ENCODE peak calls at places on chromosome 13, in ten cellular contexts. One of them, this sample, is unnamed.

GRCh38 chr13:50370303-50370950 is 355.2 kb downstream of the KCNRG start:
- DNase-seq in activated CD4-positive, alpha-beta T cell treated with anti-CD3 and anti-CD28 coated beads for 4 hours: no peak
- DNase-seq in left ventricle myocardium inferior: no peak
- DNase-seq in mesothelial cell of epicardium: no peak
- DNase-seq in sigmoid colon: no peak
- DNase-seq in stimulated activated CD4-positive, alpha-beta T cell treated with anti-CD3 and anti-CD28 coated beads, Interleukin-1b, Interleukin-23, amount 100 ng/mL, for 24 hours: no peak
- DNase-seq in H9: no peak
- DNase-seq in GM10248: no peak
- DNase-seq in naive thymus-derived CD4-positive, alpha-beta T cell: no peak
- DNase-seq in hepatic stellate cell: no peak
- DNase-seq in this sample: no peak

GRCh38 chr13:79679334-79679733 is 198.4 kb downstream of the NDFIP2 start:
- DNase-seq in activated CD4-positive, alpha-beta T cell treated with anti-CD3 and anti-CD28 coated beads for 4 hours: peak
- DNase-seq in left ventricle myocardium inferior: peak
- DNase-seq in mesothelial cell of epicardium: no peak
- DNase-seq in sigmoid colon: peak
- DNase-seq in stimulated activated CD4-positive, alpha-beta T cell treated with anti-CD3 and anti-CD28 coated beads, Interleukin-1b, Interleukin-23, amount 100 ng/mL, for 24 hours: peak
- DNase-seq in H9: peak
- DNase-seq in GM10248: peak
- DNase-seq in naive thymus-derived CD4-positive, alpha-beta T cell: no peak
- DNase-seq in hepatic stellate cell: peak
- DNase-seq in this sample: peak

GRCh38 chr13:25352230-25352629 is 19.5 kb upstream of the ATP8A2 start:
- DNase-seq in activated CD4-positive, alpha-beta T cell treated with anti-CD3 and anti-CD28 coated beads for 4 hours: no peak
- DNase-seq in left ventricle myocardium inferior: no peak
- DNase-seq in mesothelial cell of epicardium: no peak
- DNase-seq in sigmoid colon: no peak
- DNase-seq in stimulated activated CD4-positive, alpha-beta T cell treated with anti-CD3 and anti-CD28 coated beads, Interleukin-1b, Interleukin-23, amount 100 ng/mL, for 24 hours: no peak
- DNase-seq in H9: no peak
- DNase-seq in GM10248: no peak
- DNase-seq in naive thymus-derived CD4-positive, alpha-beta T cell: no peak
- DNase-seq in hepatic stellate cell: no peak
- DNase-seq in this sample: no peak

GRCh38 chr13:47004022-47004421 is 107.2 kb upstream of the HTR2A start:
- DNase-seq in activated CD4-positive, alpha-beta T cell treated with anti-CD3 and anti-CD28 coated beads for 4 hours: no peak
- DNase-seq in left ventricle myocardium inferior: no peak
- DNase-seq in mesothelial cell of epicardium: no peak
- DNase-seq in sigmoid colon: no peak
- DNase-seq in stimulated activated CD4-positive, alpha-beta T cell treated with anti-CD3 and anti-CD28 coated beads, Interleukin-1b, Interleukin-23, amount 100 ng/mL, for 24 hours: no peak
- DNase-seq in H9: no peak
- DNase-seq in GM10248: no peak
- DNase-seq in naive thymus-derived CD4-positive, alpha-beta T cell: no peak
- DNase-seq in hepatic stellate cell: no peak
- DNase-seq in this sample: no peak

GRCh38 chr13:69124996-69125395 is 982.6 kb upstream of the ATXN8OS start:
- DNase-seq in activated CD4-positive, alpha-beta T cell treated with anti-CD3 and anti-CD28 coated beads for 4 hours: no peak
- DNase-seq in left ventricle myocardium inferior: no peak
- DNase-seq in mesothelial cell of epicardium: no peak
- DNase-seq in sigmoid colon: no peak
- DNase-seq in stimulated activated CD4-positive, alpha-beta T cell treated with anti-CD3 and anti-CD28 coated beads, Interleukin-1b, Interleukin-23, amount 100 ng/mL, for 24 hours: no peak
- DNase-seq in H9: no peak
- DNase-seq in GM10248: no peak
- DNase-seq in naive thymus-derived CD4-positive, alpha-beta T cell: no peak
- DNase-seq in hepatic stellate cell: no peak
- DNase-seq in this sample: no peak

GRCh38 chr13:27621366-27622101 is at the start of gene POLR1D:
- DNase-seq in activated CD4-positive, alpha-beta T cell treated with anti-CD3 and anti-CD28 coated beads for 4 hours: peak
- DNase-seq in left ventricle myocardium inferior: peak
- DNase-seq in mesothelial cell of epicardium: peak
- DNase-seq in sigmoid colon: peak
- DNase-seq in stimulated activated CD4-positive, alpha-beta T cell treated with anti-CD3 and anti-CD28 coated beads, Interleukin-1b, Interleukin-23, amount 100 ng/mL, for 24 hours: peak
- DNase-seq in H9: peak
- DNase-seq in GM10248: peak
- DNase-seq in naive thymus-derived CD4-positive, alpha-beta T cell: peak
- DNase-seq in hepatic stellate cell: peak
- DNase-seq in this sample: peak

GRCh38 chr13:99256709-99257108 is 1.5 kb downstream of the GPR18 start:
- DNase-seq in activated CD4-positive, alpha-beta T cell treated with anti-CD3 and anti-CD28 coated beads for 4 hours: no peak
- DNase-seq in left ventricle myocardium inferior: no peak
- DNase-seq in mesothelial cell of epicardium: no peak
- DNase-seq in sigmoid colon: no peak
- DNase-seq in stimulated activated CD4-positive, alpha-beta T cell treated with anti-CD3 and anti-CD28 coated beads, Interleukin-1b, Interleukin-23, amount 100 ng/mL, for 24 hours: no peak
- DNase-seq in H9: no peak
- DNase-seq in GM10248: no peak
- DNase-seq in naive thymus-derived CD4-positive, alpha-beta T cell: no peak
- DNase-seq in hepatic stellate cell: peak
- DNase-seq in this sample: no peak

GRCh38 chr13:113989585-113990300 is 15.9 kb upstream of the C13orf46 start:
- DNase-seq in activated CD4-positive, alpha-beta T cell treated with anti-CD3 and anti-CD28 coated beads for 4 hours: no peak
- DNase-seq in left ventricle myocardium inferior: peak
- DNase-seq in mesothelial cell of epicardium: peak
- DNase-seq in sigmoid colon: peak
- DNase-seq in stimulated activated CD4-positive, alpha-beta T cell treated with anti-CD3 and anti-CD28 coated beads, Interleukin-1b, Interleukin-23, amount 100 ng/mL, for 24 hours: no peak
- DNase-seq in H9: no peak
- DNase-seq in GM10248: no peak
- DNase-seq in naive thymus-derived CD4-positive, alpha-beta T cell: no peak
- DNase-seq in hepatic stellate cell: no peak
- DNase-seq in this sample: no peak

GRCh38 chr13:109919715-109920375 is 133.5 kb upstream of the IRS2 start:
- DNase-seq in activated CD4-positive, alpha-beta T cell treated with anti-CD3 and anti-CD28 coated beads for 4 hours: no peak
- DNase-seq in left ventricle myocardium inferior: no peak
- DNase-seq in mesothelial cell of epicardium: no peak
- DNase-seq in sigmoid colon: no peak
- DNase-seq in stimulated activated CD4-positive, alpha-beta T cell treated with anti-CD3 and anti-CD28 coated beads, Interleukin-1b, Interleukin-23, amount 100 ng/mL, for 24 hours: no peak
- DNase-seq in H9: no peak
- DNase-seq in GM10248: no peak
- DNase-seq in naive thymus-derived CD4-positive, alpha-beta T cell: no peak
- DNase-seq in hepatic stellate cell: no peak
- DNase-seq in this sample: no peak

GRCh38 chr13:53112522-53112921 is 83.9 kb downstream of the OLFM4 start:
- DNase-seq in activated CD4-positive, alpha-beta T cell treated with anti-CD3 and anti-CD28 coated beads for 4 hours: no peak
- DNase-seq in left ventricle myocardium inferior: no peak
- DNase-seq in mesothelial cell of epicardium: no peak
- DNase-seq in sigmoid colon: no peak
- DNase-seq in stimulated activated CD4-positive, alpha-beta T cell treated with anti-CD3 and anti-CD28 coated beads, Interleukin-1b, Interleukin-23, amount 100 ng/mL, for 24 hours: no peak
- DNase-seq in H9: no peak
- DNase-seq in GM10248: no peak
- DNase-seq in naive thymus-derived CD4-positive, alpha-beta T cell: no peak
- DNase-seq in hepatic stellate cell: no peak
- DNase-seq in this sample: no peak

GRCh38 chr13:99103536-99103935 is 97.1 kb upstream of the UBAC2 start:
- DNase-seq in activated CD4-positive, alpha-beta T cell treated with anti-CD3 and anti-CD28 coated beads for 4 hours: no peak
- DNase-seq in left ventricle myocardium inferior: no peak
- DNase-seq in mesothelial cell of epicardium: no peak
- DNase-seq in sigmoid colon: no peak
- DNase-seq in stimulated activated CD4-positive, alpha-beta T cell treated with anti-CD3 and anti-CD28 coated beads, Interleukin-1b, Interleukin-23, amount 100 ng/mL, for 24 hours: no peak
- DNase-seq in H9: peak
- DNase-seq in GM10248: no peak
- DNase-seq in naive thymus-derived CD4-positive, alpha-beta T cell: no peak
- DNase-seq in hepatic stellate cell: no peak
- DNase-seq in this sample: no peak

GRCh38 chr13:64164435-64164834 is 2748.8 kb upstream of the PCDH20 start:
- DNase-seq in activated CD4-positive, alpha-beta T cell treated with anti-CD3 and anti-CD28 coated beads for 4 hours: no peak
- DNase-seq in left ventricle myocardium inferior: no peak
- DNase-seq in mesothelial cell of epicardium: no peak
- DNase-seq in sigmoid colon: peak
- DNase-seq in stimulated activated CD4-positive, alpha-beta T cell treated with anti-CD3 and anti-CD28 coated beads, Interleukin-1b, Interleukin-23, amount 100 ng/mL, for 24 hours: no peak
- DNase-seq in H9: no peak
- DNase-seq in GM10248: no peak
- DNase-seq in naive thymus-derived CD4-positive, alpha-beta T cell: no peak
- DNase-seq in hepatic stellate cell: no peak
- DNase-seq in this sample: no peak

GRCh38 chr13:83216521-83217245 is 665.6 kb downstream of the SLITRK1 start:
- DNase-seq in activated CD4-positive, alpha-beta T cell treated with anti-CD3 and anti-CD28 coated beads for 4 hours: no peak
- DNase-seq in left ventricle myocardium inferior: no peak
- DNase-seq in mesothelial cell of epicardium: no peak
- DNase-seq in sigmoid colon: no peak
- DNase-seq in stimulated activated CD4-positive, alpha-beta T cell treated with anti-CD3 and anti-CD28 coated beads, Interleukin-1b, Interleukin-23, amount 100 ng/mL, for 24 hours: no peak
- DNase-seq in H9: no peak
- DNase-seq in GM10248: no peak
- DNase-seq in naive thymus-derived CD4-positive, alpha-beta T cell: no peak
- DNase-seq in hepatic stellate cell: no peak
- DNase-seq in this sample: no peak

GRCh38 chr13:48954086-48954485 is 21.6 kb upstream of the FNDC3A start:
- DNase-seq in activated CD4-positive, alpha-beta T cell treated with anti-CD3 and anti-CD28 coated beads for 4 hours: no peak
- DNase-seq in left ventricle myocardium inferior: no peak
- DNase-seq in mesothelial cell of epicardium: no peak
- DNase-seq in sigmoid colon: no peak
- DNase-seq in stimulated activated CD4-positive, alpha-beta T cell treated with anti-CD3 and anti-CD28 coated beads, Interleukin-1b, Interleukin-23, amount 100 ng/mL, for 24 hours: no peak
- DNase-seq in H9: no peak
- DNase-seq in GM10248: no peak
- DNase-seq in naive thymus-derived CD4-positive, alpha-beta T cell: no peak
- DNase-seq in hepatic stellate cell: no peak
- DNase-seq in this sample: no peak

GRCh38 chr13:89550842-89551422 is 1796.6 kb upstream of the MIR17HG start:
- DNase-seq in activated CD4-positive, alpha-beta T cell treated with anti-CD3 and anti-CD28 coated beads for 4 hours: no peak
- DNase-seq in left ventricle myocardium inferior: no peak
- DNase-seq in mesothelial cell of epicardium: no peak
- DNase-seq in sigmoid colon: no peak
- DNase-seq in stimulated activated CD4-positive, alpha-beta T cell treated with anti-CD3 and anti-CD28 coated beads, Interleukin-1b, Interleukin-23, amount 100 ng/mL, for 24 hours: no peak
- DNase-seq in H9: no peak
- DNase-seq in GM10248: no peak
- DNase-seq in naive thymus-derived CD4-positive, alpha-beta T cell: no peak
- DNase-seq in hepatic stellate cell: no peak
- DNase-seq in this sample: no peak

GRCh38 chr13:50400930-50401553 is 385.8 kb downstream of the KCNRG start:
- DNase-seq in activated CD4-positive, alpha-beta T cell treated with anti-CD3 and anti-CD28 coated beads for 4 hours: no peak
- DNase-seq in left ventricle myocardium inferior: no peak
- DNase-seq in mesothelial cell of epicardium: no peak
- DNase-seq in sigmoid colon: no peak
- DNase-seq in stimulated activated CD4-positive, alpha-beta T cell treated with anti-CD3 and anti-CD28 coated beads, Interleukin-1b, Interleukin-23, amount 100 ng/mL, for 24 hours: no peak
- DNase-seq in H9: no peak
- DNase-seq in GM10248: no peak
- DNase-seq in naive thymus-derived CD4-positive, alpha-beta T cell: no peak
- DNase-seq in hepatic stellate cell: peak
- DNase-seq in this sample: no peak

GRCh38 chr13:22700488-22700887 is 480.3 kb upstream of the SGCG start:
- DNase-seq in activated CD4-positive, alpha-beta T cell treated with anti-CD3 and anti-CD28 coated beads for 4 hours: no peak
- DNase-seq in left ventricle myocardium inferior: no peak
- DNase-seq in mesothelial cell of epicardium: no peak
- DNase-seq in sigmoid colon: no peak
- DNase-seq in stimulated activated CD4-positive, alpha-beta T cell treated with anti-CD3 and anti-CD28 coated beads, Interleukin-1b, Interleukin-23, amount 100 ng/mL, for 24 hours: no peak
- DNase-seq in H9: no peak
- DNase-seq in GM10248: no peak
- DNase-seq in naive thymus-derived CD4-positive, alpha-beta T cell: no peak
- DNase-seq in hepatic stellate cell: no peak
- DNase-seq in this sample: no peak

GRCh38 chr13:36344886-36345437 is 1.2 kb downstream of the SPART start:
- DNase-seq in activated CD4-positive, alpha-beta T cell treated with anti-CD3 and anti-CD28 coated beads for 4 hours: no peak
- DNase-seq in left ventricle myocardium inferior: no peak
- DNase-seq in mesothelial cell of epicardium: no peak
- DNase-seq in sigmoid colon: no peak
- DNase-seq in stimulated activated CD4-positive, alpha-beta T cell treated with anti-CD3 and anti-CD28 coated beads, Interleukin-1b, Interleukin-23, amount 100 ng/mL, for 24 hours: no peak
- DNase-seq in H9: no peak
- DNase-seq in GM10248: no peak
- DNase-seq in naive thymus-derived CD4-positive, alpha-beta T cell: peak
- DNase-seq in hepatic stellate cell: no peak
- DNase-seq in this sample: no peak

GRCh38 chr13:68358218-68358817 is 1128.2 kb upstream of the PCDH9 start:
- DNase-seq in activated CD4-positive, alpha-beta T cell treated with anti-CD3 and anti-CD28 coated beads for 4 hours: no peak
- DNase-seq in left ventricle myocardium inferior: no peak
- DNase-seq in mesothelial cell of epicardium: no peak
- DNase-seq in sigmoid colon: no peak
- DNase-seq in stimulated activated CD4-positive, alpha-beta T cell treated with anti-CD3 and anti-CD28 coated beads, Interleukin-1b, Interleukin-23, amount 100 ng/mL, for 24 hours: no peak
- DNase-seq in H9: no peak
- DNase-seq in GM10248: no peak
- DNase-seq in naive thymus-derived CD4-positive, alpha-beta T cell: no peak
- DNase-seq in hepatic stellate cell: no peak
- DNase-seq in this sample: no peak

GRCh38 chr13:113404723-113405471 is 41.0 kb upstream of the GRTP1 start:
- DNase-seq in activated CD4-positive, alpha-beta T cell treated with anti-CD3 and anti-CD28 coated beads for 4 hours: no peak
- DNase-seq in left ventricle myocardium inferior: no peak
- DNase-seq in mesothelial cell of epicardium: no peak
- DNase-seq in sigmoid colon: peak
- DNase-seq in stimulated activated CD4-positive, alpha-beta T cell treated with anti-CD3 and anti-CD28 coated beads, Interleukin-1b, Interleukin-23, amount 100 ng/mL, for 24 hours: no peak
- DNase-seq in H9: peak
- DNase-seq in GM10248: no peak
- DNase-seq in naive thymus-derived CD4-positive, alpha-beta T cell: no peak
- DNase-seq in hepatic stellate cell: no peak
- DNase-seq in this sample: no peak

GRCh38 chr13:35496761-35497386 is 20.4 kb upstream of the MAB21L1 start:
- DNase-seq in activated CD4-positive, alpha-beta T cell treated with anti-CD3 and anti-CD28 coated beads for 4 hours: no peak
- DNase-seq in left ventricle myocardium inferior: no peak
- DNase-seq in mesothelial cell of epicardium: no peak
- DNase-seq in sigmoid colon: no peak
- DNase-seq in stimulated activated CD4-positive, alpha-beta T cell treated with anti-CD3 and anti-CD28 coated beads, Interleukin-1b, Interleukin-23, amount 100 ng/mL, for 24 hours: no peak
- DNase-seq in H9: no peak
- DNase-seq in GM10248: no peak
- DNase-seq in naive thymus-derived CD4-positive, alpha-beta T cell: no peak
- DNase-seq in hepatic stellate cell: no peak
- DNase-seq in this sample: no peak

GRCh38 chr13:69155136-69155535 is 952.5 kb upstream of the ATXN8OS start:
- DNase-seq in activated CD4-positive, alpha-beta T cell treated with anti-CD3 and anti-CD28 coated beads for 4 hours: no peak
- DNase-seq in left ventricle myocardium inferior: no peak
- DNase-seq in mesothelial cell of epicardium: no peak
- DNase-seq in sigmoid colon: no peak
- DNase-seq in stimulated activated CD4-positive, alpha-beta T cell treated with anti-CD3 and anti-CD28 coated beads, Interleukin-1b, Interleukin-23, amount 100 ng/mL, for 24 hours: no peak
- DNase-seq in H9: no peak
- DNase-seq in GM10248: no peak
- DNase-seq in naive thymus-derived CD4-positive, alpha-beta T cell: no peak
- DNase-seq in hepatic stellate cell: no peak
- DNase-seq in this sample: no peak

GRCh38 chr13:39105110-39105509 is 66.9 kb downstream of the NHLRC3 start:
- DNase-seq in activated CD4-positive, alpha-beta T cell treated with anti-CD3 and anti-CD28 coated beads for 4 hours: no peak
- DNase-seq in left ventricle myocardium inferior: no peak
- DNase-seq in mesothelial cell of epicardium: no peak
- DNase-seq in sigmoid colon: no peak
- DNase-seq in stimulated activated CD4-positive, alpha-beta T cell treated with anti-CD3 and anti-CD28 coated beads, Interleukin-1b, Interleukin-23, amount 100 ng/mL, for 24 hours: no peak
- DNase-seq in H9: no peak
- DNase-seq in GM10248: no peak
- DNase-seq in naive thymus-derived CD4-positive, alpha-beta T cell: no peak
- DNase-seq in hepatic stellate cell: no peak
- DNase-seq in this sample: no peak

GRCh38 chr13:33743438-33744368 is 74.2 kb upstream of the RFC3 start:
- DNase-seq in activated CD4-positive, alpha-beta T cell treated with anti-CD3 and anti-CD28 coated beads for 4 hours: no peak
- DNase-seq in left ventricle myocardium inferior: no peak
- DNase-seq in mesothelial cell of epicardium: no peak
- DNase-seq in sigmoid colon: no peak
- DNase-seq in stimulated activated CD4-positive, alpha-beta T cell treated with anti-CD3 and anti-CD28 coated beads, Interleukin-1b, Interleukin-23, amount 100 ng/mL, for 24 hours: no peak
- DNase-seq in H9: no peak
- DNase-seq in GM10248: peak
- DNase-seq in naive thymus-derived CD4-positive, alpha-beta T cell: peak
- DNase-seq in hepatic stellate cell: no peak
- DNase-seq in this sample: no peak

GRCh38 chr13:45830121-45830520 is 21.4 kb downstream of the SIAH3 start:
- DNase-seq in activated CD4-positive, alpha-beta T cell treated with anti-CD3 and anti-CD28 coated beads for 4 hours: no peak
- DNase-seq in left ventricle myocardium inferior: no peak
- DNase-seq in mesothelial cell of epicardium: no peak
- DNase-seq in sigmoid colon: no peak
- DNase-seq in stimulated activated CD4-positive, alpha-beta T cell treated with anti-CD3 and anti-CD28 coated beads, Interleukin-1b, Interleukin-23, amount 100 ng/mL, for 24 hours: no peak
- DNase-seq in H9: no peak
- DNase-seq in GM10248: no peak
- DNase-seq in naive thymus-derived CD4-positive, alpha-beta T cell: no peak
- DNase-seq in hepatic stellate cell: no peak
- DNase-seq in this sample: no peak

GRCh38 chr13:27860743-27861142 is 59.1 kb upstream of the PDX1 start:
- DNase-seq in activated CD4-positive, alpha-beta T cell treated with anti-CD3 and anti-CD28 coated beads for 4 hours: no peak
- DNase-seq in left ventricle myocardium inferior: no peak
- DNase-seq in mesothelial cell of epicardium: no peak
- DNase-seq in sigmoid colon: no peak
- DNase-seq in stimulated activated CD4-positive, alpha-beta T cell treated with anti-CD3 and anti-CD28 coated beads, Interleukin-1b, Interleukin-23, amount 100 ng/mL, for 24 hours: no peak
- DNase-seq in H9: no peak
- DNase-seq in GM10248: no peak
- DNase-seq in naive thymus-derived CD4-positive, alpha-beta T cell: no peak
- DNase-seq in hepatic stellate cell: no peak
- DNase-seq in this sample: no peak

GRCh38 chr13:34822681-34823080 is 119.4 kb upstream of the NBEA start:
- DNase-seq in activated CD4-positive, alpha-beta T cell treated with anti-CD3 and anti-CD28 coated beads for 4 hours: no peak
- DNase-seq in left ventricle myocardium inferior: no peak
- DNase-seq in mesothelial cell of epicardium: no peak
- DNase-seq in sigmoid colon: no peak
- DNase-seq in stimulated activated CD4-positive, alpha-beta T cell treated with anti-CD3 and anti-CD28 coated beads, Interleukin-1b, Interleukin-23, amount 100 ng/mL, for 24 hours: no peak
- DNase-seq in H9: no peak
- DNase-seq in GM10248: no peak
- DNase-seq in naive thymus-derived CD4-positive, alpha-beta T cell: no peak
- DNase-seq in hepatic stellate cell: no peak
- DNase-seq in this sample: no peak

GRCh38 chr13:113528798-113529180 is 38.3 kb upstream of the DCUN1D2 start:
- DNase-seq in activated CD4-positive, alpha-beta T cell treated with anti-CD3 and anti-CD28 coated beads for 4 hours: no peak
- DNase-seq in left ventricle myocardium inferior: no peak
- DNase-seq in mesothelial cell of epicardium: no peak
- DNase-seq in sigmoid colon: peak
- DNase-seq in stimulated activated CD4-positive, alpha-beta T cell treated with anti-CD3 and anti-CD28 coated beads, Interleukin-1b, Interleukin-23, amount 100 ng/mL, for 24 hours: no peak
- DNase-seq in H9: no peak
- DNase-seq in GM10248: no peak
- DNase-seq in naive thymus-derived CD4-positive, alpha-beta T cell: no peak
- DNase-seq in hepatic stellate cell: no peak
- DNase-seq in this sample: no peak